ENCODE peak calls at places on chromosome 21, in eight cellular contexts. One of them, this sample, is unnamed.

GRCh38 chr21:18369115-18369514 is 34.5 kb downstream of the TMPRSS15 start:
- DNase-seq in SJSA1: no peak
- DNase-seq in H9: no peak
- DNase-seq in psoas muscle: no peak
- DNase-seq in left ventricle myocardium inferior: no peak
- DNase-seq in CD8-positive, alpha-beta memory T cell: no peak
- DNase-seq in GM23248: no peak
- DNase-seq in lower lobe of right lung: no peak
- DNase-seq in this sample: no peak

GRCh38 chr21:25039461-25040380 is 567.6 kb downstream of the MRPL39 start:
- DNase-seq in GM23248: no peak
- DNase-seq in psoas muscle: no peak
- DNase-seq in CD8-positive, alpha-beta memory T cell: no peak
- DNase-seq in lower lobe of right lung: no peak
- DNase-seq in SJSA1: no peak
- DNase-seq in left ventricle myocardium inferior: no peak
- DNase-seq in H9: no peak
- DNase-seq in this sample: no peak

GRCh38 chr21:40681164-40681859 is 165.6 kb downstream of the DSCAM start:
- DNase-seq in psoas muscle: no peak
- DNase-seq in SJSA1: no peak
- DNase-seq in GM23248: no peak
- DNase-seq in left ventricle myocardium inferior: peak; percentile 39
- DNase-seq in lower lobe of right lung: no peak
- DNase-seq in CD8-positive, alpha-beta memory T cell: no peak
- DNase-seq in H9: no peak
- DNase-seq in this sample: no peak

GRCh38 chr21:15826147-15826780 is 96.5 kb downstream of the USP25 start:
- DNase-seq in H9: peak; percentile 36
- DNase-seq in lower lobe of right lung: no peak
- DNase-seq in SJSA1: no peak
- DNase-seq in CD8-positive, alpha-beta memory T cell: no peak
- DNase-seq in psoas muscle: no peak
- DNase-seq in left ventricle myocardium inferior: no peak
- DNase-seq in GM23248: peak; percentile 48
- DNase-seq in this sample: peak; percentile 25

GRCh38 chr21:20997308-20997632 is 939 bp upstream of the NCAM2 start:
- DNase-seq in GM23248: no peak
- DNase-seq in SJSA1: no peak
- DNase-seq in left ventricle myocardium inferior: no peak
- DNase-seq in lower lobe of right lung: no peak
- DNase-seq in psoas muscle: no peak
- DNase-seq in H9: peak; percentile 36
- DNase-seq in CD8-positive, alpha-beta memory T cell: no peak
- DNase-seq in this sample: no peak

GRCh38 chr21:16912075-16912474 is 600.8 kb upstream of the CXADR start:
- DNase-seq in psoas muscle: no peak
- DNase-seq in CD8-positive, alpha-beta memory T cell: no peak
- DNase-seq in H9: no peak
- DNase-seq in lower lobe of right lung: no peak
- DNase-seq in GM23248: peak; percentile 67
- DNase-seq in left ventricle myocardium inferior: no peak
- DNase-seq in SJSA1: no peak
- DNase-seq in this sample: no peak

GRCh38 chr21:24208562-24209260 is 1398.6 kb downstream of the MRPL39 start:
- DNase-seq in psoas muscle: peak; percentile 43
- DNase-seq in SJSA1: no peak
- DNase-seq in CD8-positive, alpha-beta memory T cell: no peak
- DNase-seq in left ventricle myocardium inferior: no peak
- DNase-seq in H9: no peak
- DNase-seq in lower lobe of right lung: no peak
- DNase-seq in GM23248: no peak
- DNase-seq in this sample: no peak

GRCh38 chr21:10627316-10627863 is 106.0 kb downstream of the TPTE start:
- DNase-seq in lower lobe of right lung: no peak
- DNase-seq in left ventricle myocardium inferior: no peak
- DNase-seq in H9: no peak
- DNase-seq in SJSA1: no peak
- DNase-seq in CD8-positive, alpha-beta memory T cell: no peak
- DNase-seq in psoas muscle: no peak
- DNase-seq in GM23248: no peak
- DNase-seq in this sample: no peak

GRCh38 chr21:18549214-18549905 is 145.8 kb upstream of the TMPRSS15 start:
- DNase-seq in SJSA1: no peak
- DNase-seq in psoas muscle: no peak
- DNase-seq in left ventricle myocardium inferior: no peak
- DNase-seq in CD8-positive, alpha-beta memory T cell: no peak
- DNase-seq in lower lobe of right lung: no peak
- DNase-seq in H9: no peak
- DNase-seq in GM23248: no peak
- DNase-seq in this sample: no peak

GRCh38 chr21:36694593-36695282 is 4.2 kb upstream of the SIM2 start:
- DNase-seq in CD8-positive, alpha-beta memory T cell: no peak
- DNase-seq in lower lobe of right lung: no peak
- DNase-seq in psoas muscle: no peak
- DNase-seq in H9: no peak
- DNase-seq in SJSA1: no peak
- DNase-seq in GM23248: no peak
- DNase-seq in left ventricle myocardium inferior: no peak
- DNase-seq in this sample: no peak
- H3K27me3 ChIP-seq in CD8-positive, alpha-beta memory T cell: peaks cover 51% of the 10 kb centered on the region
- H3K27me3 ChIP-seq in lower lobe of right lung: peaks cover 100% of the 10 kb centered on the region
- H3K27me3 ChIP-seq in psoas muscle: peaks cover 75% of the 10 kb centered on the region
- H3K27me3 ChIP-seq in H9: peaks cover 97% of the 10 kb centered on the region
- H3K27me3 ChIP-seq in SJSA1: peaks cover 79% of the 10 kb centered on the region
- H3K27me3 ChIP-seq in GM23248: peaks cover 94% of the 10 kb centered on the region
- H3K27me3 ChIP-seq in left ventricle myocardium inferior: peaks cover 100% of the 10 kb centered on the region
- H3K27me3 ChIP-seq in this sample: peaks cover 97% of the 10 kb centered on the region

GRCh38 chr21:43585514-43585913 is 73.8 kb downstream of the HSF2BP start:
- DNase-seq in SJSA1: no peak
- DNase-seq in H9: no peak
- DNase-seq in CD8-positive, alpha-beta memory T cell: no peak
- DNase-seq in psoas muscle: no peak
- DNase-seq in GM23248: no peak
- DNase-seq in lower lobe of right lung: no peak
- DNase-seq in left ventricle myocardium inferior: no peak
- DNase-seq in this sample: no peak

GRCh38 chr21:43590220-43590619 is 69.1 kb downstream of the HSF2BP start:
- DNase-seq in SJSA1: no peak
- DNase-seq in CD8-positive, alpha-beta memory T cell: no peak
- DNase-seq in left ventricle myocardium inferior: no peak
- DNase-seq in lower lobe of right lung: no peak
- DNase-seq in GM23248: peak; percentile 57
- DNase-seq in psoas muscle: no peak
- DNase-seq in H9: no peak
- DNase-seq in this sample: no peak

GRCh38 chr21:43591468-43592050 is 67.7 kb downstream of the HSF2BP start:
- DNase-seq in GM23248: peak; percentile 33
- DNase-seq in psoas muscle: no peak
- DNase-seq in lower lobe of right lung: no peak
- DNase-seq in SJSA1: no peak
- DNase-seq in CD8-positive, alpha-beta memory T cell: no peak
- DNase-seq in H9: no peak
- DNase-seq in left ventricle myocardium inferior: no peak
- DNase-seq in this sample: no peak

GRCh38 chr21:43588957-43589356 is 70.3 kb downstream of the HSF2BP start:
- DNase-seq in H9: no peak
- DNase-seq in CD8-positive, alpha-beta memory T cell: no peak
- DNase-seq in psoas muscle: no peak
- DNase-seq in SJSA1: no peak
- DNase-seq in left ventricle myocardium inferior: no peak
- DNase-seq in lower lobe of right lung: no peak
- DNase-seq in GM23248: no peak
- DNase-seq in this sample: no peak

GRCh38 chr21:43585924-43586411 is 73.3 kb downstream of the HSF2BP start:
- DNase-seq in H9: peak; percentile 40
- DNase-seq in GM23248: peak; percentile 98
- DNase-seq in lower lobe of right lung: no peak
- DNase-seq in left ventricle myocardium inferior: no peak
- DNase-seq in CD8-positive, alpha-beta memory T cell: no peak
- DNase-seq in psoas muscle: no peak
- DNase-seq in SJSA1: peak; percentile 94
- DNase-seq in this sample: peak; percentile 22
- H3K27ac ChIP-seq in H9: no peak overlapping the region
- H3K27ac ChIP-seq in GM23248: peak overlapping the region; percentile 63
- H3K27ac ChIP-seq in lower lobe of right lung: peak overlapping the region; percentile 71
- H3K27ac ChIP-seq in left ventricle myocardium inferior: peak overlapping the region; percentile 82
- H3K27ac ChIP-seq in CD8-positive, alpha-beta memory T cell: no peak overlapping the region
- H3K27ac ChIP-seq in psoas muscle: peak overlapping the region; percentile 60
- H3K27ac ChIP-seq in SJSA1: peak overlapping the region; percentile 97
- H3K27ac ChIP-seq in this sample: no peak overlapping the region

DNA sequence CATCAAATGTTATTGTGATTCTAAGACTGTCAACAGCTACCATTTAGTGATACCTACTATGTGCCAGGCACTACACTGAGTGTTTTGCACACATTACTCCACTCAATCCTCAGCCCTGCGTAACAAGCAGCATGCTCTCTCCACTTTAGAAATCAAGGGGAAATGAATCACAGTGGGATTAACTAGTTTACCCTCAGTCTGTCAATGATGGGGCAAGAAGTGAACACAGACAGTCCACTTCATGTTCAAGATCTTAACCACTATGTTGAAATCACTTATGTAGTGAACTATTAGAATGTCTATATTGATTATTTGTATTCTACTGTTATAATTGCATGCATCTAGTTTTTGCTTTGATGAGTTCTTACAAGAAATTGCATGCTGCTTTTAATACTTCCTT is 165.3 kb downstream of the LTN1 start:
- DNase-seq in psoas muscle: no peak
- DNase-seq in SJSA1: no peak
- DNase-seq in left ventricle myocardium inferior: no peak
- DNase-seq in CD8-positive, alpha-beta memory T cell: no peak
- DNase-seq in GM23248: peak; percentile 39
- DNase-seq in H9: no peak
- DNase-seq in lower lobe of right lung: no peak
- DNase-seq in this sample: no peak
- H3K27me3 ChIP-seq in psoas muscle: no peaks in the 10 kb centered on the region
- H3K27me3 ChIP-seq in SJSA1: no peaks in the 10 kb centered on the region
- H3K27me3 ChIP-seq in left ventricle myocardium inferior: no peaks in the 10 kb centered on the region
- H3K27me3 ChIP-seq in CD8-positive, alpha-beta memory T cell: no peaks in the 10 kb centered on the region
- H3K27me3 ChIP-seq in GM23248: no peaks in the 10 kb centered on the region
- H3K27me3 ChIP-seq in H9: no peaks in the 10 kb centered on the region
- H3K27me3 ChIP-seq in lower lobe of right lung: no peaks in the 10 kb centered on the region
- H3K27me3 ChIP-seq in this sample: no peaks in the 10 kb centered on the region

GRCh38 chr21:33237446-33237845 is 7.7 kb downstream of the IFNAR2 start:
- DNase-seq in SJSA1: no peak
- DNase-seq in lower lobe of right lung: no peak
- DNase-seq in CD8-positive, alpha-beta memory T cell: no peak
- DNase-seq in GM23248: no peak
- DNase-seq in left ventricle myocardium inferior: no peak
- DNase-seq in psoas muscle: no peak
- DNase-seq in H9: no peak
- DNase-seq in this sample: no peak
- H3K27ac ChIP-seq in SJSA1: no peak overlapping the region
- H3K27ac ChIP-seq in lower lobe of right lung: peak overlapping the region; percentile 31
- H3K27ac ChIP-seq in CD8-positive, alpha-beta memory T cell: no peak overlapping the region
- H3K27ac ChIP-seq in GM23248: no peak overlapping the region
- H3K27ac ChIP-seq in left ventricle myocardium inferior: no peak overlapping the region
- H3K27ac ChIP-seq in psoas muscle: no peak overlapping the region
- H3K27ac ChIP-seq in H9: no peak overlapping the region
- H3K27ac ChIP-seq in this sample: no peak overlapping the region

DNA sequence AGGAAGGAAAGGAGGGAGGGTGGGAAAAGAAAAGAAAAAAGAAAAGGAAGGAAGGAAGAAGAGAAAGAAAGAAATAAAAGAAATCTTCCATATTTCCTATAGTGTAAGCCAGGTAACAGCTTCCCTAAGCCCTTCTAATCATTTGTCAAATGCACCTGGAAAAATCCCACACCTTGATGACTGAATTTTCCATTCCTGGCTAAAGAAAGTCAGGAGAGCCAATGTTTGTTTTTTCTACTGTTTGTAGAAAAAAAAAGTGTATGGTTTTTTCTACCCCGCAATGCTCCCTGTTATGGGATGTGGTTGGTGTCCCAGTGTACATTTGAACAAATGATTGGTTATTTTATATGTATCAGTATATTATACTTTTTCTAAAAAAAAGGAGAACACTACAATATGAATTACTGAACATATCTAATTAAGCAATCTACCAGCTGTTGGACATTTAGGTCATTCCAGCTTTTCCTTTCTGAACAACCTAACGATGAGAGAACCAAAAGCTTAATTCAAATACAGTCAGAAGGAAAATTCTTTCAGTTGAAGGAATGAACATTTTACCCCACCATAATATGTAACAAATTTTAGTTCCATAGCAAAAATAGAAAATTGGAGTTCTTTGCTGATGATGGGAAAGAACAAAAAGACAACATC is 355.0 kb downstream of the SETD4 start:
- DNase-seq in H9: no peak
- DNase-seq in psoas muscle: no peak
- DNase-seq in SJSA1: no peak
- DNase-seq in GM23248: no peak
- DNase-seq in lower lobe of right lung: no peak
- DNase-seq in CD8-positive, alpha-beta memory T cell: no peak
- DNase-seq in left ventricle myocardium inferior: no peak
- DNase-seq in this sample: no peak
- H3K27me3 ChIP-seq in H9: no peaks in the 10 kb centered on the region
- H3K27me3 ChIP-seq in psoas muscle: peaks cover 2% of the 10 kb centered on the region
- H3K27me3 ChIP-seq in SJSA1: no peaks in the 10 kb centered on the region
- H3K27me3 ChIP-seq in GM23248: peaks cover 3% of the 10 kb centered on the region
- H3K27me3 ChIP-seq in lower lobe of right lung: no peaks in the 10 kb centered on the region
- H3K27me3 ChIP-seq in CD8-positive, alpha-beta memory T cell: peaks cover 9% of the 10 kb centered on the region
- H3K27me3 ChIP-seq in left ventricle myocardium inferior: peaks cover 61% of the 10 kb centered on the region
- H3K27me3 ChIP-seq in this sample: no peaks in the 10 kb centered on the region

DNA sequence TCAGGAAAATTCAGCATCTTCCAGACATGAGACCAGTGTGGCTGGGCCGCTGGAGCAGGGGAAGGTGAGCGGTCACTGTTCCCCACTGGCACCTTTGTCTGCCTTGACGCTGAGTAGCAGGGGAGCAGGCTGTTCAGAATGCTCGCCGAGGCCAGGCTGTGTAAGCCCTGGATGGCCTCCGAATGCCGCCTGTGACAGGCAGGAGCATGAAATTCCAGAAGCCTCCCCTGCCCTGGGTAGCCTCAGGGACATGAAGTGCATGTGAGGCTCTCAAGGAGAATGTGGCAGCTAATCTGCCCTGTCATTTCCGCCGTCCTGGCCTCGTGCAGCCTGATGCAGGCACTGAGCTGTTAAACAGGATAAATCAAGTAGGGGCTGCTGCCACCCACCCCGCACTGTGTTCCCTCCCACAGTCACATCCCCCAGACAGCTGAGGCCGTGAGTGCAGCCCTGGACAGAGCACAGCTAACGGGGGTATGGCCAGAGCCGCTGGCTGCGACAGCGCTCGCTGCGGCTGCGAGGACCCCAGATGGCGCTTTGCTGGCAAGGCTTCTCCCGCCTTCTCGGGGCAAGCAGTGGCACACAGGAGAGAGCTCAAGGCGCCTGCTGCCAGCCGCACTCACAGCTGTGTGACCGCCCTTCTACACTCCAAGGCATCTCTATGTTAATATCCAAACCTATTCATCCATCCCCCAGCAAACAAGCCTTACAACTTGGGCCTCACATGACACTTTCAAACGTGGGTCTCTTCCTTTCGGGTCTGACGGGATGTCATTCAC is 105.0 kb upstream of the COL6A1 start:
- DNase-seq in H9: no peak
- DNase-seq in SJSA1: no peak
- DNase-seq in CD8-positive, alpha-beta memory T cell: no peak
- DNase-seq in left ventricle myocardium inferior: no peak
- DNase-seq in GM23248: no peak
- DNase-seq in psoas muscle: peak; percentile 43
- DNase-seq in lower lobe of right lung: peak; percentile 32
- DNase-seq in this sample: no peak
- H3K27ac ChIP-seq in H9: no peak overlapping the region
- H3K27ac ChIP-seq in SJSA1: no peak overlapping the region
- H3K27ac ChIP-seq in CD8-positive, alpha-beta memory T cell: no peak overlapping the region
- H3K27ac ChIP-seq in left ventricle myocardium inferior: no peak overlapping the region
- H3K27ac ChIP-seq in GM23248: no peak overlapping the region
- H3K27ac ChIP-seq in psoas muscle: no peak overlapping the region
- H3K27ac ChIP-seq in lower lobe of right lung: no peak overlapping the region
- H3K27ac ChIP-seq in this sample: no peak overlapping the region